ENCODE peak calls at places on chromosomes 6 and 20, in six cellular contexts. I, J, T, B, A and M are unnamed samples.

GRCh38 chr6:148053796-148054195 is 288.8 kb upstream of the SASH1 start:
- DNase-seq in T (no peak), I (no peak), B (no peak), A (no peak), J (no peak), M (no peak)

GRCh38 chr6:127481081-127481480 is 21.9 kb upstream of the KIAA0408 start:
- DNase-seq in A (no peak), I (no peak), T (no peak), B (no peak), J (no peak), M (no peak)

GRCh38 chr6:152609125-152609670 is 28.0 kb downstream of the SYNE1 start:
- DNase-seq in A (no peak), J (no peak), B (no peak), I (no peak), T (no peak), M (no peak)

GRCh38 chr20:53866787-53867740 is 203.3 kb downstream of the BCAS1 start:
- DNase-seq in J (peak; percentile 63), A (no peak), B (no peak), I (no peak), T (no peak), M (no peak)

GRCh38 chr6:135440087-135440792 is 57.3 kb downstream of the AHI1 start:
- DNase-seq in T (no peak), I (no peak), A (no peak), B (no peak), J (peak; percentile 17), M (no peak)

GRCh38 chr6:6962086-6962485 is 145.7 kb upstream of the RREB1 start:
- DNase-seq in B (no peak), T (no peak), J (no peak), I (no peak), A (no peak), M (no peak)

GRCh38 chr20:63291811-63292210 is 1.2 kb upstream of the COL20A1 start:
- DNase-seq in B (no peak), T (no peak), J (no peak), I (no peak), A (no peak), M (no peak)

GRCh38 chr6:136527831-136528230 is 22.4 kb downstream of the MAP7 start:
- DNase-seq in B (peak; percentile 60), I (no peak), J (no peak), A (no peak), T (no peak), M (no peak)

GRCh38 chr6:170026272-170027110 is 264.4 kb downstream of the DLL1 start:
- DNase-seq in J (peak; percentile 63), B (no peak), T (no peak), I (peak; percentile 9), A (peak; percentile 90), M (no peak)

GRCh38 chr6:87722831-87723726 is 21.0 kb upstream of the AKIRIN2 start:
- DNase-seq in A (peak; percentile 65), J (peak; percentile 91), B (peak; percentile 94), I (peak; percentile 95), T (peak; percentile 88), M (peak; percentile 88)

GRCh38 chr6:130629640-130630039 is 197.6 kb upstream of the SMLR1 start:
- DNase-seq in A (no peak), B (no peak), J (no peak), I (no peak), T (no peak), M (no peak)

GRCh38 chr6:110033749-110034636 is 55.9 kb downstream of the GPR6 start:
- DNase-seq in B (no peak), A (no peak), J (no peak), I (no peak), T (no peak), M (no peak)

GRCh38 chr6:110590821-110591351 is 114.5 kb upstream of the SLC22A16 start:
- DNase-seq in I (no peak), B (no peak), A (no peak), T (no peak), J (no peak), M (no peak)

GRCh38 chr20:771741-772464 is 3.6 kb upstream of the SLC52A3 start:
- DNase-seq in T (no peak), J (no peak), B (no peak), A (no peak), I (no peak), M (no peak)

GRCh38 chr6:90739339-90739738 is 152.5 kb upstream of the MAP3K7 start:
- DNase-seq in J (no peak), B (no peak), T (no peak), I (no peak), A (no peak), M (no peak)

GRCh38 chr6:84892666-84893065 is 128.3 kb upstream of the TBX18 start:
- DNase-seq in B (peak; percentile 44), T (no peak), I (peak; percentile 9), J (no peak), A (no peak), M (peak; percentile 38)

GRCh38 chr6:144413418-144413817 is 128.3 kb downstream of the UTRN start:
- DNase-seq in I (no peak), A (no peak), J (peak; percentile 42), T (no peak), B (peak; percentile 51), M (no peak)

GRCh38 chr6:75118925-75119515 is 86.8 kb downstream of the COL12A1 start:
- DNase-seq in I (no peak), B (no peak), T (no peak), J (peak; percentile 58), A (no peak), M (no peak)

GRCh38 chr6:149094156-149094555 is 223.4 kb upstream of the TAB2 start:
- DNase-seq in A (no peak), T (no peak), B (no peak), I (no peak), J (no peak), M (no peak)

GRCh38 chr6:123997223-123997622 is 193.6 kb downstream of the NKAIN2 start:
- DNase-seq in T (no peak), J (no peak), I (no peak), B (no peak), A (no peak), M (no peak)

GRCh38 chr6:75546401-75546800 is 52.8 kb upstream of the FILIP1 start:
- DNase-seq in B (peak; percentile 40), I (no peak), A (no peak), J (no peak), T (no peak), M (no peak)

GRCh38 chr6:41642090-41642959 is 4.1 kb downstream of the MDFI start:
- DNase-seq in A (no peak), B (no peak), T (no peak), J (no peak), I (no peak), M (no peak)

GRCh38 chr6:67433124-67433523 is 1202.0 kb upstream of the ADGRB3 start:
- DNase-seq in A (no peak), I (no peak), T (no peak), J (no peak), B (no peak), M (no peak)

GRCh38 chr20:47296950-47297349 is 59.5 kb downstream of the ZMYND8 start:
- DNase-seq in B (peak; percentile 44), A (no peak), T (no peak), J (no peak), I (no peak), M (no peak)

GRCh38 chr20:4950841-4951240 is 50.5 kb downstream of the SLC23A2 start:
- DNase-seq in T (no peak), I (no peak), J (no peak), A (no peak), B (no peak), M (no peak)

GRCh38 chr6:1613631-1614447 is 4.1 kb downstream of the FOXC1 start:
- DNase-seq in A (no peak), I (no peak), B (no peak), J (no peak), T (peak; percentile 63), M (no peak)

GRCh38 chr6:1614448-1614766 is 4.7 kb downstream of the FOXC1 start:
- DNase-seq in A (no peak), T (no peak), J (no peak), B (no peak), I (no peak), M (no peak)

GRCh38 chr6:1612386-1612893 is 2.7 kb downstream of the FOXC1 start:
- DNase-seq in B (no peak), J (no peak), A (no peak), T (no peak), I (no peak), M (no peak)

GRCh38 chr6:1611572-1612385 is 2.1 kb downstream of the FOXC1 start:
- DNase-seq in J (no peak), A (no peak), I (no peak), B (peak; percentile 29), T (peak; percentile 58), M (no peak)

GRCh38 chr6:1612902-1613301 is 3.2 kb downstream of the FOXC1 start:
- DNase-seq in J (no peak), T (no peak), B (no peak), A (no peak), I (no peak), M (peak; percentile 56)
- H3K4me3 ChIP-seq in J (peak overlapping the region; percentile 89), T (peak overlapping the region; percentile 78), B (peak overlapping the region; percentile 83), A (peak overlapping the region; percentile 91), I (peak overlapping the region; percentile 87), M (peak overlapping the region; percentile 75)

DNA sequence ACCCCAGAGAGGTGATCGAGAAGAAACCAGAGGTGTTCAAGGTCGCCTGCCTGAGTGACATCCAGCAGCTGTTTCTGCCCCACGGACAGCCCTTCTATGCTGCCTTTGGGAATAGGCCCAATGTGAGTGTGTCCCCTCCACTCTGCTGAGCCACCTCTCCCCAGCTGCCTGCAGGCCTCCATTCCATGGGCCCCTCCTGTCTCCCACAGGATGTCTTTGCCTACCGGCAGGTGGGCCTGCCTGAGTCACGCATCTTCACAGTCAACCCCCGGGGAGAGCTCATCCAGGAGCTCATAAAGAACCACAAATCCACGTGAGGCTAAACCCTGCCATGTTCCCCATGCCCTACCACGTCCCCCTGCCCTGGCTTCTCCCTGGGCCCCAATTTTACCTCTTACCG is 8.4 kb downstream of the EMILIN3 start:
- DNase-seq in A (no peak), T (peak; percentile 34), I (no peak), J (no peak), B (no peak), M (no peak)
- TF ChIP-seq CTCF in A (no peak), T (no peak), I (no peak), J (no peak), B (no peak), M (no peak)

GRCh38 chr6:43768983-43769525 is 957 bp upstream of the VEGFA start:
- DNase-seq in A (peak; percentile 51), I (no peak), J (no peak), T (peak; percentile 76), B (no peak), M (peak; percentile 87)
- H3K4me3 ChIP-seq in A (peak overlapping the region; percentile 76), I (no peak overlapping the region), J (peak overlapping the region; percentile 90), T (peak overlapping the region; percentile 97), B (no peak overlapping the region), M (no peak overlapping the region)

GRCh38 chr6:76633259-76633658 is 560.8 kb upstream of the IMPG1 start:
- DNase-seq in I (no peak), T (no peak), B (no peak), J (no peak), A (no peak), M (no peak)
- TF ChIP-seq CTCF in I (no peak), T (no peak), B (no peak), J (no peak), A (no peak), M (no peak)

GRCh38 chr20:58655328-58656094 is 4.4 kb downstream of the STX16 start:
- DNase-seq in J (no peak), T (no peak), B (no peak), I (no peak), A (no peak), M (no peak)
- H3K4me3 ChIP-seq in J (no peak overlapping the region), T (no peak overlapping the region), B (no peak overlapping the region), I (no peak overlapping the region), A (no peak overlapping the region), M (no peak overlapping the region)